ENCODE peak calls at places on chromosomes 7 and 10, in four cellular contexts. V is H1, J is HepG2, S is SK-N-SH. G is an unnamed sample.

GRCh38 chr10:69860290-69860689 is 58.6 kb downstream of the COL13A1 start:
- DNase-seq in V (no peak), J (no peak), S (no peak), G (no peak)

GRCh38 chr7:33853361-33854062 is 51.8 kb upstream of the BMPER start:
- DNase-seq in V (no peak), J (no peak), S (no peak), G (no peak)

GRCh38 chr10:12707461-12708185 is 293.9 kb downstream of the CCDC3 start:
- DNase-seq in V (peak; percentile 17), J (peak; percentile 15), S (peak; percentile 53), G (no peak)

GRCh38 chr10:96502561-96503267 is 11.0 kb downstream of the TLL2 start:
- DNase-seq in V (no peak), J (no peak), S (no peak), G (no peak)

GRCh38 chr10:73601486-73601921 is 10.4 kb upstream of the USP54 start:
- DNase-seq in V (no peak), J (no peak), S (no peak), G (no peak)

GRCh38 chr10:110691139-110691538 is 47.0 kb downstream of the RBM20 start:
- DNase-seq in V (no peak), J (no peak), S (no peak), G (no peak)

GRCh38 chr10:99368646-99369045 is 39.5 kb downstream of the CNNM1 start:
- DNase-seq in V (no peak), J (peak; percentile 27), S (no peak), G (no peak)

GRCh38 chr7:28126047-28127041 is 54.3 kb downstream of the JAZF1 start:
- DNase-seq in V (no peak), J (no peak), S (no peak), G (no peak)

GRCh38 chr7:144531181-144531580 is 127.7 kb upstream of the NOBOX start:
- DNase-seq in V (no peak), J (no peak), S (no peak), G (no peak)

GRCh38 chr7:69451715-69452114 is 146.6 kb upstream of the AUTS2 start:
- DNase-seq in V (no peak), J (no peak), S (no peak), G (no peak)

GRCh38 chr10:103678104-103678526 is 177.3 kb downstream of the SH3PXD2A start:
- DNase-seq in V (no peak), J (no peak), S (peak; percentile 94), G (peak; percentile 91)

GRCh38 chr10:71126432-71126831 is 85.9 kb upstream of the UNC5B start:
- DNase-seq in V (no peak), J (no peak), S (no peak), G (no peak)

GRCh38 chr10:26357203-26357602 is 80.9 kb upstream of the APBB1IP start:
- DNase-seq in V (no peak), J (no peak), S (no peak), G (no peak)

GRCh38 chr7:11753441-11753840 is 78.6 kb downstream of the THSD7A start:
- DNase-seq in V (no peak), J (no peak), S (no peak), G (no peak)

GRCh38 chr10:118116555-118117311 is 70.0 kb upstream of the RAB11FIP2 start:
- DNase-seq in V (no peak), J (no peak), S (no peak), G (no peak)

GRCh38 chr7:91196058-91196457 is 68.2 kb upstream of the FZD1 start:
- DNase-seq in V (no peak), J (no peak), S (no peak), G (no peak)

GRCh38 chr10:74539317-74539716 is 287.1 kb upstream of the KAT6B start:
- DNase-seq in V (no peak), J (no peak), S (no peak), G (no peak)

GRCh38 chr10:124106241-124106905 is 13.0 kb upstream of the CHST15 start:
- DNase-seq in V (no peak), J (peak; percentile 28), S (no peak), G (peak; percentile 54)

GRCh38 chr7:128021361-128021760 is 9.9 kb downstream of the LRRC4 start:
- DNase-seq in V (no peak), J (no peak), S (no peak), G (no peak)

GRCh38 chr7:131431289-131431688 is 103.6 kb downstream of the MKLN1 start:
- DNase-seq in V (no peak), J (no peak), S (no peak), G (no peak)

GRCh38 chr7:22572292-22572691 is 72.3 kb upstream of the STEAP1B start:
- DNase-seq in V (no peak), J (no peak), S (no peak), G (no peak)

GRCh38 chr10:75446508-75446907 is 15.1 kb downstream of the LRMDA start:
- DNase-seq in V (no peak), J (no peak), S (no peak), G (no peak)

GRCh38 chr7:35596061-35596460 is 98.9 kb downstream of the HERPUD2 start:
- DNase-seq in V (no peak), J (no peak), S (no peak), G (no peak)

GRCh38 chr10:112201334-112201733 is 17.8 kb upstream of the GPAM start:
- DNase-seq in V (no peak), J (no peak), S (no peak), G (no peak)

GRCh38 chr7:71286336-71286735 is 154.4 kb downstream of the GALNT17 start:
- DNase-seq in V (no peak), J (no peak), S (no peak), G (no peak)

GRCh38 chr7:82700739-82701138 is 257.2 kb upstream of the CACNA2D1 start:
- DNase-seq in V (no peak), J (no peak), S (peak; percentile 44), G (no peak)

GRCh38 chr7:158617737-158618128 is 30.1 kb upstream of the PTPRN2 start:
- DNase-seq in V (peak; percentile 62), J (no peak), S (no peak), G (no peak)

GRCh38 chr10:113522460-113522859 is 30.4 kb upstream of the HABP2 start:
- DNase-seq in V (no peak), J (no peak), S (no peak), G (no peak)

GRCh38 chr10:69721690-69722310 is 79.9 kb upstream of the COL13A1 start:
- DNase-seq in V (no peak), J (no peak), S (no peak), G (no peak)

GRCh38 chr10:117169480-117169879 is 27.8 kb upstream of the KCNK18 start:
- DNase-seq in V (no peak), J (no peak), S (no peak), G (no peak)

GRCh38 chr10:60140681-60141632 is 234.6 kb upstream of the CCDC6 start:
- DNase-seq in V (no peak), J (peak; percentile 2), S (no peak), G (no peak)

GRCh38 chr7:106620681-106621080 is 40.3 kb downstream of the CCDC71L start:
- DNase-seq in V (no peak), J (no peak), S (no peak), G (no peak)

GRCh38 chr7:50610521-50611277 is 45.5 kb upstream of the DDC start:
- DNase-seq in V (no peak), J (no peak), S (no peak), G (no peak)

GRCh38 chr10:78267070-78267469 is 233.4 kb downstream of the RPS24 start:
- DNase-seq in V (no peak), J (no peak), S (peak; percentile 69), G (no peak)

GRCh38 chr7:6479067-6479466 is 31.3 kb upstream of the DAGLB start:
- DNase-seq in V (no peak), J (no peak), S (no peak), G (no peak)

GRCh38 chr7:6481445-6481844 is 33.7 kb upstream of the DAGLB start:
- DNase-seq in V (no peak), J (no peak), S (no peak), G (no peak)

GRCh38 chr7:6478186-6478585 is 30.4 kb upstream of the DAGLB start:
- DNase-seq in V (no peak), J (no peak), S (no peak), G (no peak)

GRCh38 chr7:6482307-6482706 is 34.6 kb upstream of the DAGLB start:
- DNase-seq in V (no peak), J (peak; percentile 82), S (no peak), G (no peak)

GRCh38 chr7:6480323-6480660 is 32.5 kb upstream of the DAGLB start:
- DNase-seq in V (no peak), J (no peak), S (no peak), G (no peak)
- TF ChIP-seq TAF1 in V (no peak), J (no peak), S (no peak), G (no peak)

DNA sequence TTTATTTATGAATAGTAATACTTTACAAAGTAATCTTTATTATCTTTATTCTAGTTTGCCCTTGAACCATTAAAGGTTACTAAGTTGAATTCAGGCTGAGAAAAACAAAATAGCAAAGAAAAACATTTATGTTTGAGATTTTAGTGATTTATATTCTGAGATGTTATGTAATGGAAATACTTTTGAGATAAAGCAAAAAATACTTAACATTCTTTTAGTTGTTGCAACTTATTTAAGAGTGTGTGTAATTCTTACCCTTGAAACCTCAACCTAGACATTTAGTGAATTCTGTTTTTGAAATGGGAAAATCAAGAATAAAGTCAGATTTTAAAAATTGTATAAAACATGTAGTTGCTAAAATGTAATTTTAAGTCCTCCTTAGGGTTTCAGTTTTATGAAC is 40.1 kb downstream of the MINPP1 start:
- DNase-seq in V (no peak), J (no peak), S (no peak), G (no peak)
- TF ChIP-seq TAF1 in V (no peak), J (no peak), S (no peak), G (no peak)

GRCh38 chr7:92631067-92631829 is 41.1 kb upstream of the FAM133B start:
- DNase-seq in V (no peak), J (no peak), S (no peak), G (no peak)

GRCh38 chr7:92632791-92633190 is 42.6 kb upstream of the FAM133B start:
- DNase-seq in V (no peak), J (no peak), S (no peak), G (no peak)

GRCh38 chr7:92633211-92633906 is 43.2 kb upstream of the FAM133B start:
- DNase-seq in V (no peak), J (peak; percentile 87), S (no peak), G (no peak)

GRCh38 chr7:92629779-92630178 is 39.6 kb upstream of the FAM133B start:
- DNase-seq in V (no peak), J (no peak), S (no peak), G (no peak)

GRCh38 chr7:92631830-92632487 is 41.8 kb upstream of the FAM133B start:
- DNase-seq in V (no peak), J (no peak), S (no peak), G (no peak)
- TF ChIP-seq TAF1 in V (no peak), J (no peak), S (no peak), G (no peak)

DNA sequence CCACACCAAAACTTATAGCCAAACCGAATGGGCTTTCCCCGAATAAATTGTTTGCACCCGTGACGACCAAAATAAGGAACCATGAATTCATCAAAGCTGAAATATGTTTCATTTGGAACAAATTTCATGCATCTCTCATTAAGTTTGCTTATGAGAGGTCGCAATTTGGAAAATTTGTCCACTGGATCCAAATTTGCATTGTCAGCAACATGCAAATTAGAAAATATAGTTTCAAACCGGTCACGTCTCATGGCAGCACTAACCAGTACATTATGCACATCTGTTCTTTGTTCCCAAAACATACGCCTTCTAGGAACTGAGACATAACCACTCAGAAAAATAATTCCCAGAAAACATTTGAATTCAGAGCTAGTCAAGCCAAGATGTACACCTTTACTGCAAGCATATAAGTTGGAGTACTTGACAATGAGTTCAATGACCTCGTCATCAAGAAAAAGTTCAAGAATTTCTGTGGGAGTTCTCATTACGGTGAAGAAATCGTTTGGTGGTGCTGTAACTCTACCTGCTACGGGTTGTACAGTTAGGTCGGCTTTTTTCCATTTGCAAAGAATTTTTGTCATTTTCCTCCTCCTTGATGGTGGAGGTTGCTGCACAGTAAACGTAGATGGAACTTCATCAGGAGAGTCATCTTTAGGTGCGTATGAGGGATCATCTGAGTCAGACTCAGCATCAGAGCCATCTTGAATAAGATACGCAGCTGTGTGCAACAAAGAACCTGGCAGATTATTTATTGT is 22.5 kb downstream of the ERCC6 start:
- DNase-seq in V (no peak), J (no peak), S (no peak), G (no peak)
- TF ChIP-seq TAF1 in V (no peak), J (no peak), S (no peak), G (no peak)

G was measured in GM12891.